ENCODE peak calls at places on chromosomes 4 and X, in seven cellular contexts. One of them, this sample, is unnamed.
A peak's percentile ranks its signal among the peaks of the same experiment; 100 is the strongest.

GRCh38 chr4:88583643-88584470 is 8.4 kb upstream of the HERC3 start:
- DNase-seq in ascending aorta: no peak
- DNase-seq in psoas muscle: no peak
- DNase-seq in HepG2: no peak
- DNase-seq in bronchial epithelial cell: no peak
- DNase-seq in Panc1: no peak
- DNase-seq in body of pancreas: no peak
- DNase-seq in this sample: no peak

GRCh38 chrX:94492541-94492940 is 818.5 kb downstream of the FAM133A start:
- DNase-seq in HepG2: no peak
- DNase-seq in psoas muscle: no peak
- DNase-seq in Panc1: no peak
- DNase-seq in ascending aorta: no peak
- DNase-seq in bronchial epithelial cell: no peak
- DNase-seq in body of pancreas: peak; percentile 82
- DNase-seq in this sample: no peak

GRCh38 chr4:11954093-11954492 is 525.4 kb upstream of the HS3ST1 start:
- DNase-seq in bronchial epithelial cell: peak; percentile 39
- DNase-seq in psoas muscle: no peak
- DNase-seq in Panc1: no peak
- DNase-seq in ascending aorta: no peak
- DNase-seq in body of pancreas: no peak
- DNase-seq in HepG2: no peak
- DNase-seq in this sample: no peak

GRCh38 chr4:54781771-54782170 is 124.0 kb downstream of the KIT start:
- DNase-seq in bronchial epithelial cell: no peak
- DNase-seq in ascending aorta: peak; percentile 77
- DNase-seq in psoas muscle: peak; percentile 15
- DNase-seq in HepG2: no peak
- DNase-seq in Panc1: no peak
- DNase-seq in body of pancreas: peak; percentile 7
- DNase-seq in this sample: peak; percentile 81

GRCh38 chr4:118683513-118683912 is 1.7 kb upstream of the METTL14 start:
- DNase-seq in bronchial epithelial cell: peak; percentile 7
- DNase-seq in ascending aorta: no peak
- DNase-seq in HepG2: peak; percentile 49
- DNase-seq in psoas muscle: no peak
- DNase-seq in Panc1: no peak
- DNase-seq in body of pancreas: no peak
- DNase-seq in this sample: no peak

GRCh38 chr4:109728385-109728784 is 1.5 kb downstream of the PLA2G12A start:
- DNase-seq in Panc1: no peak
- DNase-seq in ascending aorta: no peak
- DNase-seq in HepG2: no peak
- DNase-seq in bronchial epithelial cell: peak; percentile 42
- DNase-seq in psoas muscle: no peak
- DNase-seq in body of pancreas: no peak
- DNase-seq in this sample: no peak

GRCh38 chrX:45266456-45266855 is 65.8 kb upstream of the DIPK2B start:
- DNase-seq in body of pancreas: no peak
- DNase-seq in ascending aorta: no peak
- DNase-seq in psoas muscle: no peak
- DNase-seq in bronchial epithelial cell: peak; percentile 3
- DNase-seq in Panc1: no peak
- DNase-seq in HepG2: no peak
- DNase-seq in this sample: peak; percentile 0

GRCh38 chr4:154683956-154684681 is 59.7 kb upstream of the LRAT start:
- DNase-seq in HepG2: no peak
- DNase-seq in ascending aorta: no peak
- DNase-seq in Panc1: no peak
- DNase-seq in bronchial epithelial cell: no peak
- DNase-seq in psoas muscle: no peak
- DNase-seq in body of pancreas: no peak
- DNase-seq in this sample: no peak

GRCh38 chrX:43970528-43970927 is 2.7 kb downstream of the NDP start:
- DNase-seq in body of pancreas: no peak
- DNase-seq in bronchial epithelial cell: peak; percentile 54
- DNase-seq in psoas muscle: no peak
- DNase-seq in ascending aorta: no peak
- DNase-seq in HepG2: no peak
- DNase-seq in Panc1: no peak
- DNase-seq in this sample: peak; percentile 37

GRCh38 chr4:141158219-141158618 is 24.9 kb upstream of the RNF150 start:
- DNase-seq in Panc1: peak; percentile 4
- DNase-seq in HepG2: peak; percentile 31
- DNase-seq in psoas muscle: no peak
- DNase-seq in bronchial epithelial cell: peak; percentile 33
- DNase-seq in body of pancreas: peak; percentile 10
- DNase-seq in ascending aorta: no peak
- DNase-seq in this sample: peak; percentile 56

GRCh38 chr4:105785792-105786191 is 77.2 kb downstream of the GSTCD start:
- DNase-seq in HepG2: no peak
- DNase-seq in body of pancreas: no peak
- DNase-seq in psoas muscle: no peak
- DNase-seq in bronchial epithelial cell: no peak
- DNase-seq in Panc1: no peak
- DNase-seq in ascending aorta: no peak
- DNase-seq in this sample: no peak

GRCh38 chr4:168503652-168504362 is 7.0 kb downstream of the PALLD start:
- DNase-seq in psoas muscle: no peak
- DNase-seq in body of pancreas: peak; percentile 49
- DNase-seq in HepG2: no peak
- DNase-seq in Panc1: no peak
- DNase-seq in ascending aorta: no peak
- DNase-seq in bronchial epithelial cell: peak; percentile 86
- DNase-seq in this sample: no peak

GRCh38 chr4:80099671-80100070 is 26.6 kb upstream of the ANTXR2 start:
- DNase-seq in bronchial epithelial cell: no peak
- DNase-seq in HepG2: no peak
- DNase-seq in Panc1: no peak
- DNase-seq in ascending aorta: no peak
- DNase-seq in body of pancreas: no peak
- DNase-seq in psoas muscle: no peak
- DNase-seq in this sample: no peak

GRCh38 chrX:12929701-12930100 is 23.3 kb downstream of the TLR8 start:
- DNase-seq in HepG2: no peak
- DNase-seq in Panc1: no peak
- DNase-seq in ascending aorta: no peak
- DNase-seq in body of pancreas: no peak
- DNase-seq in bronchial epithelial cell: peak; percentile 65
- DNase-seq in psoas muscle: no peak
- DNase-seq in this sample: no peak

GRCh38 chr4:47383829-47384427 is 79.6 kb downstream of the COMMD8 start:
- DNase-seq in Panc1: no peak
- DNase-seq in HepG2: peak; percentile 7
- DNase-seq in bronchial epithelial cell: peak; percentile 47
- DNase-seq in psoas muscle: no peak
- DNase-seq in body of pancreas: no peak
- DNase-seq in ascending aorta: no peak
- DNase-seq in this sample: peak; percentile 37
- TF ChIP-seq CTCF in Panc1: peak; percentile 49
- TF ChIP-seq CTCF in HepG2: peak; percentile 49
- TF ChIP-seq CTCF in bronchial epithelial cell: peak; percentile 21
- TF ChIP-seq CTCF in psoas muscle: peak; percentile 43
- TF ChIP-seq CTCF in body of pancreas: peak; percentile 45
- TF ChIP-seq CTCF in ascending aorta: peak; percentile 35
- TF ChIP-seq CTCF in this sample: peak; percentile 65

DNA sequence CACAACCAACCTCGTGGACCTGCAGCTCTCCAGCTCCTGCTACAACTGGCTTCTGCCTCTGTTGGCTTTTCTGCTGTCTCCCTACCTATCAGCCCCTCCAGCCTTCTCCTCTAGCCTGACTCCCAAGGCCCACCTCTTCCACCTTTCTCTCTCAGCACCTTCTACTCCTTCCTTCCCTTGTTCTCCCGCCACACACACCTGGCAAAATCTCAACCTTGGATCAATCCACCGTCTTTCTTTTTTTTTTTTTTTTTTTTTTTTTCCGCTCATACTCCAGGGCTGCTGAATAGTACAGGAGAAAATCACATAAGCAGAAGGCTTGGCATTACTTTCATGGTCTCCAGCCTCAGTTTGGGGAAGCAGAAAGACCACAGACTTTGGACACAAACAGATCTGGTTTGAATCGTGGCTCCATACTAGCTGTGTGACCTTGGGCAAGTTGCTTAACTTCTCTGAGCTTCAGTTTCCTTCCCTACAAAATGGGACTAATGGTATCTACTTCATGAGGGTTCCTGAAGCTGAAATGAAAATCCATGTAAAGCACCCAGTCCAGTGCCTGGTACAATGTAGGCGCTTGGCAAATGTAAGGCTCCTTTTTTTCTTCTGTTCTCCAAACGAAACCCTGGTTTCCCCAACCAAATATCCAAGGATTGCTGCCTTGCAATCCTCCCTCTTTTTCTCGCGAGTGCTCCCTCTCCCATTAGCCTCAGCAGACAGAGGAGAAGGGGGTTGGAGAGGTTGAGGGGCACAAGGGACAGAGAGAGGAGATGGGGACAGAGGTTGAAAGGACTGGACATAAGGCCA is 1.7 kb downstream of the FGD1 start:
- DNase-seq in Panc1: no peak
- DNase-seq in HepG2: no peak
- DNase-seq in ascending aorta: no peak
- DNase-seq in psoas muscle: no peak
- DNase-seq in bronchial epithelial cell: no peak
- DNase-seq in body of pancreas: no peak
- DNase-seq in this sample: no peak
- H3K4me3 ChIP-seq in Panc1: peak overlapping the region; percentile 63
- H3K4me3 ChIP-seq in HepG2: peak overlapping the region; percentile 57
- H3K4me3 ChIP-seq in ascending aorta: peak overlapping the region; percentile 74
- H3K4me3 ChIP-seq in psoas muscle: peak overlapping the region; percentile 63
- H3K4me3 ChIP-seq in bronchial epithelial cell: peak overlapping the region; percentile 53
- H3K4me3 ChIP-seq in body of pancreas: peak overlapping the region; percentile 34
- H3K4me3 ChIP-seq in this sample: peak overlapping the region; percentile 69

GRCh38 chr4:156169861-156170260 is 216.2 kb upstream of the CTSO start:
- DNase-seq in psoas muscle: no peak
- DNase-seq in bronchial epithelial cell: no peak
- DNase-seq in ascending aorta: no peak
- DNase-seq in HepG2: no peak
- DNase-seq in Panc1: no peak
- DNase-seq in body of pancreas: no peak
- DNase-seq in this sample: peak; percentile 27

GRCh38 chr4:156168288-156168687 is 214.6 kb upstream of the CTSO start:
- DNase-seq in Panc1: no peak
- DNase-seq in ascending aorta: no peak
- DNase-seq in psoas muscle: no peak
- DNase-seq in bronchial epithelial cell: no peak
- DNase-seq in body of pancreas: no peak
- DNase-seq in HepG2: no peak
- DNase-seq in this sample: no peak

GRCh38 chr4:156173937-156174336 is 220.3 kb upstream of the CTSO start:
- DNase-seq in ascending aorta: no peak
- DNase-seq in HepG2: no peak
- DNase-seq in body of pancreas: no peak
- DNase-seq in Panc1: no peak
- DNase-seq in psoas muscle: no peak
- DNase-seq in bronchial epithelial cell: no peak
- DNase-seq in this sample: peak; percentile 15

GRCh38 chr4:156173481-156173880 is 219.8 kb upstream of the CTSO start:
- DNase-seq in ascending aorta: no peak
- DNase-seq in psoas muscle: no peak
- DNase-seq in body of pancreas: no peak
- DNase-seq in bronchial epithelial cell: no peak
- DNase-seq in Panc1: no peak
- DNase-seq in HepG2: no peak
- DNase-seq in this sample: no peak

GRCh38 chr4:156169011-156169410 is 215.3 kb upstream of the CTSO start:
- DNase-seq in HepG2: peak; percentile 3
- DNase-seq in psoas muscle: no peak
- DNase-seq in body of pancreas: peak; percentile 13
- DNase-seq in bronchial epithelial cell: peak; percentile 86
- DNase-seq in ascending aorta: peak; percentile 65
- DNase-seq in Panc1: peak; percentile 20
- DNase-seq in this sample: peak; percentile 85
- TF ChIP-seq CTCF in HepG2: peak; percentile 67
- TF ChIP-seq CTCF in psoas muscle: no peak
- TF ChIP-seq CTCF in body of pancreas: no peak
- TF ChIP-seq CTCF in bronchial epithelial cell: peak; percentile 51
- TF ChIP-seq CTCF in ascending aorta: no peak
- TF ChIP-seq CTCF in Panc1: peak; percentile 48
- TF ChIP-seq CTCF in this sample: peak; percentile 87

GRCh38 chr4:134202136-134202535 is 547 bp upstream of the PABPC4L start:
- DNase-seq in bronchial epithelial cell: no peak
- DNase-seq in psoas muscle: no peak
- DNase-seq in body of pancreas: no peak
- DNase-seq in ascending aorta: no peak
- DNase-seq in Panc1: no peak
- DNase-seq in HepG2: no peak
- DNase-seq in this sample: no peak
- H3K4me3 ChIP-seq in bronchial epithelial cell: no peak overlapping the region
- H3K4me3 ChIP-seq in psoas muscle: peak overlapping the region; percentile 68
- H3K4me3 ChIP-seq in body of pancreas: no peak overlapping the region
- H3K4me3 ChIP-seq in ascending aorta: peak overlapping the region; percentile 69
- H3K4me3 ChIP-seq in Panc1: no peak overlapping the region
- H3K4me3 ChIP-seq in HepG2: no peak overlapping the region
- H3K4me3 ChIP-seq in this sample: peak overlapping the region; percentile 44

DNA sequence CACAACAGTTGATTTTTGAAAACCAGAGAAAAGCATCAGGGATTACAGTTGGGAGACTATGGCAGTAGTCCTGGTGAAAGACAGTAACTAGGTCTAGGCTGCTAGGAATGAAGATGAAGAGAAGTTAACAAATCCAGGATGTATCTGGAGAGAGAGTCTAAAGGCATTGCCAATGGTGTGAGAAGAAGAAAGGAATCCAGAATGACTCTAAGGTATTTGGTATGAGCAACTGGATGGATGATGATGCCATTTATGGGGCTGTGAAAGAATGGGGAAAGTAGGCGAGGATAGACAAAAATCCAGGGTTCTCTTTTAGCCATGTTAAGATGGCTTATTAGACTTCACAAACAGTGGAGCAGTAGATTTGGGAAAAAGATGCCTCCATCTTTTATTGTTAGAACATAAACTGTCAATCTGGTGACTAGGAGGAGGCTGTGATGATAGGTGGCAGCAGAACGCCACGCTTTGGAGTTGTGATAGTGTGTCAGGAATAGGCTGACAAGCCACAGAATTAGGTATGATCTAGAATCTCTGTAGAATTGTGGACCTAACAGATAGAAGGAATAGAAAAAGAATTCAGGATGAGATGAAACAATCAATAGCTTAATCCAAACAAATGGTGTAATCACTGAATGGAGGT is 27.3 kb upstream of the JADE1 start:
- DNase-seq in Panc1: no peak
- DNase-seq in ascending aorta: no peak
- DNase-seq in bronchial epithelial cell: no peak
- DNase-seq in HepG2: peak; percentile 28
- DNase-seq in body of pancreas: peak; percentile 13
- DNase-seq in psoas muscle: peak; percentile 36
- DNase-seq in this sample: peak; percentile 72
- TF ChIP-seq CTCF in Panc1: no peak
- TF ChIP-seq CTCF in ascending aorta: no peak
- TF ChIP-seq CTCF in bronchial epithelial cell: peak; percentile 5
- TF ChIP-seq CTCF in HepG2: peak; percentile 65
- TF ChIP-seq CTCF in body of pancreas: no peak
- TF ChIP-seq CTCF in psoas muscle: peak; percentile 58
- TF ChIP-seq CTCF in this sample: no peak

GRCh38 chr4:17510582-17510981 is 1.3 kb downstream of the QDPR start:
- DNase-seq in bronchial epithelial cell: no peak
- DNase-seq in body of pancreas: no peak
- DNase-seq in ascending aorta: no peak
- DNase-seq in Panc1: no peak
- DNase-seq in psoas muscle: no peak
- DNase-seq in HepG2: no peak
- DNase-seq in this sample: no peak
- H3K4me3 ChIP-seq in bronchial epithelial cell: no peak overlapping the region
- H3K4me3 ChIP-seq in body of pancreas: no peak overlapping the region
- H3K4me3 ChIP-seq in ascending aorta: peak overlapping the region; percentile 75
- H3K4me3 ChIP-seq in Panc1: peak overlapping the region; percentile 65
- H3K4me3 ChIP-seq in psoas muscle: peak overlapping the region; percentile 94
- H3K4me3 ChIP-seq in HepG2: peak overlapping the region; percentile 65
- H3K4me3 ChIP-seq in this sample: peak overlapping the region; percentile 12